ENCODE peak calls at places on chromosomes 16 and 17, in five cellular contexts. U, B, T, J and P are unnamed samples.

GRCh38 chr17:38898812-38899348 is 26.5 kb upstream of the LASP1NB start:
- DNase-seq in T (peak), J (no peak), U (no peak), B (peak), P (no peak)

GRCh38 chr17:19295478-19296200 is 58.5 kb downstream of the EPN2 start:
- DNase-seq in B (no peak), J (no peak), T (no peak), U (no peak), P (no peak)

GRCh38 chr16:66207864-66208226 is 158.6 kb upstream of the CDH5 start:
- DNase-seq in B (no peak), T (no peak), U (no peak), J (no peak), P (no peak)

GRCh38 chr17:17682737-17683675 is 1.7 kb downstream of the RAI1 start:
- DNase-seq in T (no peak), J (no peak), B (peak), U (no peak), P (peak)

GRCh38 chr17:30361766-30362279 is 16.9 kb upstream of the CPD start:
- DNase-seq in T (no peak), U (no peak), B (no peak), J (no peak), P (no peak)

GRCh38 chr16:12612598-12613101 is 191.0 kb downstream of the CPPED1 start:
- DNase-seq in J (peak), B (peak), T (no peak), U (no peak), P (peak)

GRCh38 chr16:5639531-5639930 is 541.9 kb upstream of the EEF2KMT start:
- DNase-seq in U (no peak), B (no peak), T (no peak), J (no peak), P (no peak)

GRCh38 chr17:48738803-48739526 is 10.4 kb upstream of the HOXB13 start:
- DNase-seq in B (no peak), T (no peak), J (no peak), U (no peak), P (no peak)

GRCh38 chr16:51326131-51326856 is 175.2 kb upstream of the SALL1 start:
- DNase-seq in U (no peak), T (no peak), J (no peak), B (no peak), P (peak)

GRCh38 chr17:4840893-4841242 is 7.7 kb downstream of the MINK1 start:
- DNase-seq in B (no peak), J (no peak), T (no peak), U (no peak), P (no peak)

DNA sequence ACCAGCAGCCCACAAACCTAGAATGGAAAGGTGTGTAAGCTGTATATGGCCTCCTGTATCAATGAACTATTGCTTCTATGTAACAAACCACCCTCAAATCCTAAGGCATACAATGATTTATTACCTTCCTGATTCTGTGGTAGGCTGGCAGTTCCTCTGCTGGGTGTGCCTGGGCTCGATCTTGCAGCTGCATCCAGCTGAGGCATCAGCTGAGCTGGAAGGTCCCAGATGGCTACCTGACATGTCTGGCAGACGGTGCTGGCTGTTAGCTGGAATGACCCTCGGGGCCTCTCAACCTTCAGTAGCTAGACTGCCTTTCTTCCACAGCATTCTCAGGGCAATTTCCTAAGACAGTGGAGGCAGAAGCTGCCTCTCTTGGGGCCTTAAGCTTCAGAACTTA is 152.7 kb downstream of the RAB11FIP4 start:
- DNase-seq in B (no peak), U (no peak), J (no peak), T (no peak), P (no peak)
- TF ChIP-seq KDM1A in B (no peak), U (no peak), J (no peak), T (no peak), P (no peak)

GRCh38 chr17:60656499-60656898 is 21.2 kb upstream of the BCAS3 start:
- DNase-seq in J (no peak), T (no peak), B (peak), U (no peak), P (no peak)
- TF ChIP-seq KDM1A in J (no peak), T (no peak), B (no peak), U (no peak), P (no peak)

DNA sequence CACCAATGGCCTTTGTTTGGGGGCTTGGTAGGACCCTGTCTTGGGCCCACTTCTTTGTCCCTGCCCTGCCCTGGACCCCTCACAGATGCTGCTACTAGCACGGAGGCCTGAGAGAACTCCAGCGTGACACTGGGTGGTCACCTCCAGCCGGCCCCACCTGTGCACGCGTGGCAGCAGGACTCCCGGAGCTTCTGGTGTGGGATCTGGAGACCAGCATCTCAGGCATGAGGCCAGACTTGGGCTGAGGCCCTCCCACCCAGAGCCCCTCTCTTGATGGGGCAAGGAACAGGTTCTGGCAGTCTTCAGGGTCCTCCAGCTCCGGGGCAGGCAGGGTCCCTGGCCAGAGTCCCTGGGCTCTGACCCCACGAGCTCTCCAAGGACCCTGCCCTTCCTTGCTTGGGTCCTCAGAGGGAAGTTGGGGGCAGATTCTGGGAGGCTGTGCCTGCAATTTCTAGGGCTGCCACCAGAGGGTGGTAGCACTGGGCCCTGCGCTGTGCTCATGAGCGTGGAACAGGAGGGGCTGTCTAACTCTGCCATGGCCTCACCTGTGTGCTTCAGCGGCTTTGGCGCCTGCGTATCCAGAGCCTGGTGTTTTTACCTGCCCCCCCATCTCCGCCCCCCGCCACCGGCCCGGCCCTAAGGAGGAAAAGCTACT is 3.1 kb upstream of the BAIAP3 start:
- DNase-seq in U (no peak), B (no peak), J (peak), T (no peak), P (no peak)
- TF ChIP-seq KDM1A in U (no peak), B (no peak), J (no peak), T (no peak), P (no peak)

GRCh38 chr16:8714143-8714542 is 39.7 kb downstream of the ABAT start:
- DNase-seq in T (no peak), J (no peak), U (no peak), B (no peak), P (no peak)
- TF ChIP-seq KDM1A in T (no peak), J (no peak), U (no peak), B (no peak), P (no peak)